ENCODE peak calls at places on chromosome 14, in eight cellular contexts. K, D, J, W, X, Y, U and B are unnamed samples. For H3K4me1, the result is how much of the 10 kb centered on the place peaks cover.

GRCh38 chr14:96585672-96586013 is 83.5 kb downstream of the PAPOLA start:
- DNase-seq in K (no peak), D (no peak), J (no peak), W (no peak), X (no peak), Y (no peak), U (no peak), B (no peak)

GRCh38 chr14:96717116-96717515 is 80.1 kb upstream of the VRK1 start:
- DNase-seq in K (no peak), D (no peak), J (no peak), W (no peak), X (no peak), Y (no peak), U (no peak), B (no peak)

GRCh38 chr14:64702493-64703392 is 1.5 kb upstream of the PLEKHG3 start:
- DNase-seq in K (no peak), D (no peak), J (no peak), W (peak), X (no peak), Y (peak), U (peak), B (peak)

GRCh38 chr14:101932668-101933067 is 31.7 kb upstream of the DYNC1H1 start:
- DNase-seq in K (peak), D (no peak), J (no peak), W (no peak), X (no peak), Y (peak), U (no peak), B (no peak)

GRCh38 chr14:92670177-92670576 is 78.2 kb downstream of the LGMN start:
- DNase-seq in K (peak), D (no peak), J (peak), W (no peak), X (no peak), Y (no peak), U (peak), B (no peak)

GRCh38 chr14:68074765-68075381 is 255.3 kb downstream of the RAD51B start:
- DNase-seq in K (no peak), D (no peak), J (peak), W (no peak), X (no peak), Y (no peak), U (no peak), B (no peak)

GRCh38 chr14:44211718-44212117 is 295.4 kb downstream of the FSCB start:
- DNase-seq in K (no peak), D (no peak), J (no peak), W (no peak), X (no peak), Y (no peak), U (no peak), B (no peak)

GRCh38 chr14:101120636-101121398 is 217.3 kb upstream of the RTL1 start:
- DNase-seq in K (no peak), D (peak), J (peak), W (peak), X (no peak), Y (no peak), U (no peak), B (no peak)

GRCh38 chr14:24426912-24427536 is 2.4 kb downstream of the CBLN3 start:
- DNase-seq in K (no peak), D (no peak), J (no peak), W (no peak), X (no peak), Y (peak), U (no peak), B (no peak)

GRCh38 chr14:32167907-32168306 is 33.9 kb upstream of the RNU6-7 start:
- DNase-seq in K (no peak), D (no peak), J (peak), W (no peak), X (no peak), Y (no peak), U (no peak), B (peak)

GRCh38 chr14:104223101-104223809 is 84.9 kb downstream of the KIF26A start:
- DNase-seq in K (no peak), D (no peak), J (no peak), W (no peak), X (peak), Y (peak), U (no peak), B (no peak)

DNA sequence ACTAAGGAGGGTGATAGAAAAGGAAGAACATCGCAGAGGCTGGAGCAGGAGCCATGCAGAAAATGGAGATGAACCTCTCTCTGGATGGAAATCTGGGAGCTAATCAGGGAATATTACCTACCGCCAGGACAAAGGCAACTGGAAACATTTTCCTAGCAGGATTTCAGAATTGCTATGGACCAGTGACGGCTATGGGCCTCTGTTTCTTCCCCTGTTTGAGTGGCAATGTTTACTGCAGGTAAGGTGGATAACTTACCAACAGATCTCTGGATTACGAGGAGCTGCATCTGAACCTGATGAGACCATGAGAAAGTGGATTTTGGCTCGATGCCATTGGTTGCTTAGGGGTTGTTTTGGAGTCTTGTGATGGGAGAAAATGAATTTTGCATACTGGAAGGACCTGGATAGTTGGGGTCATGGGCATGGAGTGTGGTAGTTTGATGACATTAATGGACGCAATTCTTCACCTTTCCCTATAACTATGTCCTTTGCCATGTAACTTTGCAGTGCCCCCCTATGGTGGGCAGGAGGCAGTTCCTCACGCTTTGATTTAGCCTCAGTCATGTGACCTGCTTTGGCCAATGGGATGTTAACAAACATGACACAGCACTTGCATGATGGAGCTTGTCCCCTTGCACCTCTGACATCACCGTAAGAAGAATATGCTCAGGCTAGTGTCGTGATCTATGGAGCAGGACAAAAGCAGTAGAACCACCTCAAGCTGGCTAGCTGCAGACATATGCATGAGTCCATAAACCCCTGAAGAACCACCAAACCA is 51.1 kb downstream of the CALM1 start:
- DNase-seq in K (no peak), D (no peak), J (no peak), W (no peak), X (no peak), Y (no peak), U (no peak), B (peak)
- TF ChIP-seq CTCF in K (no peak), D (no peak), J (no peak), W (no peak), X (no peak), Y (no peak), U (peak), B (peak)

GRCh38 chr14:87067597-87067996 is 925.4 kb downstream of the GALC start:
- DNase-seq in K (no peak), D (no peak), J (no peak), W (no peak), X (no peak), Y (no peak), U (no peak), B (no peak)
- H3K4me1 ChIP-seq in K (under half), D (under half), J (under half), W (under half), X (under half), Y (under half), U (under half), B (under half)

DNA sequence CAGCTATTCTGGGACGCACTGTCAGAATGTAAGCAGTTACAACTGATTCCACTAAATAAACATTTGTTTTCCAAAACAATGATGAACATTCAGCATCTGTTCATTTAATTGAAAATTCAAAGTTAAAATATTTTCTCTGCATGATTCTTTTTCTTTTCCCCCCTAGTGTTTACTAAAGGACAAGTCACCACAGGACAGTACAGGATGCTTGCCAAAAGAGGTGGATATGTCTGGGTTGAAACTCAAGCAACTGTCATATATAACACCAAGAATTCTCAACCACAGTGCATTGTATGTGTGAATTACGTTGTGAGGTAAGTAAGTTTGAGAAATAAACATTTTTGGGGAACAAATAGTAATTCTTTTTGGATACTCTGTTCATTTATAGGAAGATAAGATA is 28.2 kb upstream of the SNAPC1 start:
- DNase-seq in K (no peak), D (no peak), J (no peak), W (no peak), X (no peak), Y (no peak), U (peak), B (no peak)
- H3K27ac ChIP-seq in K (no peak), D (no peak), J (no peak), W (no peak), X (no peak), Y (no peak), U (no peak), B (no peak)

DNA sequence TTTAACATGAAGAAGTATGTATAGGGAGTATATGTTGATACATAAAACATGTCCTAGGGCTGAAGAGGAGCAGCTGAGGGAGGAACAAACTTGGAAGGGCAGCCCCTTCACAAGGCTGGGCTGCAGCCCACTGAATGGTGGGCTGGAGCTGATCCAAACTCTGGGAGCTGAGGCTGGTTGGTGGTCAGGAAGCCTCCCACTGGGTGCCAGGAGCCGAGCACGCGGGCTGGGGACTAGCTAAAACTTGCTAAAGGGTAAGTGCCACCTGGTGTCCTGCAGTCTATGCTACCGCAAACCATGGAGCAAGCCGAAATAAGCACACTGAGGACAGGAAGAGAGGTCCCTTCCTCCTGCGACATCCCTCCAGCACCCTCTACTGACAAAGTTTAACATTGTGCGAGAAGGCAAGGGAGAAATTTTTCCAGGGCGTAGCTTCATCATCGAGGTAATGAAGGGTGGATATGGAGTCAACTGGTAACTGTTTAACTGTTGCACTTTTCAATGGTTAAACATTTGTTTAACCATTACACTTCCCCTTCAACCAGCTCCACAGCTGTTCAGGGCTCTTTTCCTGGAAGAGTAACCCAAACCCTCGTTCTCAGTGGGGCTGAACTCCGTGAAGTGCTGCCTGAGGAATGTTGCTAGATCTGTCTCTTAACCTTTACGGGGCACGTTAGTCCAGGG is 42.2 kb downstream of the EGLN3 start:
- DNase-seq in K (no peak), D (no peak), J (no peak), W (no peak), X (no peak), Y (peak), U (peak), B (no peak)
- TF ChIP-seq CTCF in K (no peak), D (no peak), J (no peak), W (no peak), X (no peak), Y (peak), U (peak), B (peak)

GRCh38 chr14:99263564-99264330 is 8.2 kb downstream of the BCL11B start:
- DNase-seq in K (no peak), D (no peak), J (no peak), W (no peak), X (no peak), Y (no peak), U (no peak), B (no peak)
- H3K4me1 ChIP-seq in K (under half), D (under half), J (under half), W (under half), X (under half), Y (under half), U (under half), B (half or more)

GRCh38 chr14:99207456-99207855 is 64.5 kb downstream of the BCL11B start:
- DNase-seq in K (no peak), D (no peak), J (no peak), W (no peak), X (no peak), Y (no peak), U (no peak), B (no peak)

GRCh38 chr14:99211410-99211809 is 60.6 kb downstream of the BCL11B start:
- DNase-seq in K (no peak), D (no peak), J (no peak), W (no peak), X (no peak), Y (no peak), U (no peak), B (no peak)

GRCh38 chr14:99210333-99210732 is 61.7 kb downstream of the BCL11B start:
- DNase-seq in K (no peak), D (no peak), J (no peak), W (no peak), X (no peak), Y (no peak), U (no peak), B (no peak)

GRCh38 chr14:99212199-99212598 is 59.8 kb downstream of the BCL11B start:
- DNase-seq in K (no peak), D (no peak), J (no peak), W (no peak), X (no peak), Y (no peak), U (no peak), B (no peak)

DNA sequence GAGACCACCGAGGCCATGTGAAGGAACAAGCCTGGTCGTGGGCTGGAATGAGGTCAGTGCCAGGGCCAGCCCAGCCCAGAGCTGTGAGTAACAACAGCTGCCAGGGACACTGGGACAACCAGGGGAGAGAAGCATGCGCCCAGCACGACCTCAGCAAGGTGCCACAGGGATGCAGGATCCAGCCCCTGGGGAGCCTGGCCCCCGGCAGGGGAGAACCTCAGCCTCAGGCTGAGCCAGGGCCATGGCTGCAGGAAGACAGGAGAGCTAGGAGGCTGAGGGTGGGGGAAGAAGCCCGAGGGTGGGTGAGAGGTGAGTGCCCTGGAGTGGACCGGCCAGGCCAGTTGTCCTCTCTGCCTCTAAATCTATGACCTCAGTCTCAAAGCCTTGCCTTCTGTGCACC is 62.6 kb downstream of the BCL11B start:
- DNase-seq in K (no peak), D (no peak), J (no peak), W (no peak), X (no peak), Y (no peak), U (no peak), B (no peak)
- H3K27ac ChIP-seq in K (no peak), D (no peak), J (no peak), W (no peak), X (no peak), Y (no peak), U (no peak), B (no peak)

DNA sequence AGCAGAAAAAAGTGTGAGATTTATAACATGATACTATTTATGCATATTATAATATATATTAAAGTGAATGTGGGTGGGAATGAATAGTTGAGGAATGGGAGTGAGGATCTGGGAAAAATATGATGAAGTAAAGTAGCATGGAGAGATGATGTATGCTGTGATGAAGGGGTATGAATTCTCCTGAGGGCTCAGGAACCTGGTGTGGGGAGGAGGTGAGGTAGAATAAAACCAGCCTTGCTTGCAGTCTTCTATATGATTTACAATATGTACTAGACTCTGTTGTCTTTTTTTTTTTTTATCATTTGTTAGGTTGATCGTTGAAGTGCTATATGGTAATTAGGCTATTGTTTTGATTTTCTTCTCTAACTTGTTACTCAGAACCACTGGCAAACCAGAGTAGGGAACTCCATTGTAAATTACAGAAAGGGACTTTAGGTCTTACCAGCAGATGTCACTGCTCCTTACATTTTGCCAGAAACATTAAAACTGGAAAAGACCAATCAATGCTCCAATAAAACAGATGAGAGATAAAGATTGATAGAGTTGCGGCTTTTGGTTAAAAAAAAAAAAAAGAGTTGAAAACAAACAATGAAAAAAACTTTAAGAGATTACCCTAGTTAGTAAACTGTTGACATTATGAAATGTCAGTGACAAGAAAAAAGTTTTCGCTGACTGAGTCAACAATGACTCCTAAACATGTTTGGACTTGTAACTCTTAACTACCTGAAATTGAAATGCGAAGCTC is 39.9 kb downstream of the ATL1 start:
- DNase-seq in K (peak), D (no peak), J (peak), W (no peak), X (no peak), Y (peak), U (peak), B (peak)
- TF ChIP-seq CTCF in K (peak), D (peak), J (peak), W (peak), X (peak), Y (peak), U (peak), B (peak)

DNA sequence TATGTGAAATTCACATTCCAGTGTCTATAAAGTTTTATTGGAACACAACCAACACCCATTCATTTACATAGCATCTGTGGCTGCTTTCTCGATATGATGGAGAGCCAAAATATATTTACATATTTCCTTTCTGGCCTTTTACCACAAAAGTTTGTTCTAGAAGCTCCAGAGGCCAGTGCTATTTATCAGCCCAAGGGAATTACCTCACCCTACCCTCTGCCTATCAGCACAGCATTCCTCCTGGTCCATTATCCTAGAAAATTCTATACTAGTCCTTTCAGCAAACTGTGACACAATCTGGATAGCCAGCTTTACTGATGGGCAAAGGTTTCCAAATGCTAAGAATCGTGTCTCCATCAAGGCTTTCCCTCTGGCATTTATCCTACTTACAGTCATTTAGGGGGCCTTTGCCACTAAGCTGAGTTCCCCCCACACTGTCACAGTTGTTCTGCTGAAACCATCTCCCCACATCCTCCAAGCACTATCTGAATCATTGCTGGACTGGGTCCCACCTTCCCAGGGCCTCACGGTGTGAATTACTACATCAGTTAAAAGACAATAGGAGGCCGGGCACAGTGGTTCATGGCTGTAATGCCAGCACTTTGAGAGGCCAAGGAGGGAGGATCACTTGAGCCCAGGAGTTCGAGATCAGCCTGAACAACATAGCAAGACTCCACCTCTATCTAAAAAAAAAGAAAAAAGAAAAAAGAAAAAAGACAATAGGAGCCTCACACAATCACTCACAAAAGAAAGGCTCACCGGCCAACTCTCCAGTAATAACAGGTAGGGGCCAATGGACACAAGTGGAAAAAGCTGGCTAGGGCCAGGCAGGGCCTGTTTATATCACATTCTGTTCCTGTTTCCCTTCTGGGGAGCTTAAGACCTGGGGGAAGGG is 12.1 kb downstream of the SYNE3 start:
- DNase-seq in K (peak), D (no peak), J (peak), W (no peak), X (no peak), Y (no peak), U (no peak), B (no peak)
- H3K4me1 ChIP-seq in K (under half), D (half or more), J (under half), W (half or more), X (under half), Y (under half), U (under half), B (under half)